ENCODE peak calls at places on chromosome 20, in eight cellular contexts. T is activated naive CD8-positive, alpha-beta T cell treated with anti-CD3 and anti-CD28 coated beads, Interleukin-2, amount 50 U/mL, for 24 hours; J is mesothelial cell of epicardium; Z is foreskin keratinocyte; G is aorta; F is effector memory CD4-positive, alpha-beta T cell; Q is LoVo; O is B cell. D is an unnamed sample.

GRCh38 chr20:36341331-36342020 is 35.3 kb downstream of the DLGAP4 start:
- DNase-seq in J (no peak), F (no peak), Q (no peak), O (no peak), Z (no peak), G (peak; percentile 11), T (no peak), D (no peak)

GRCh38 chr20:8060977-8061376 is 41.4 kb upstream of the TMX4 start:
- DNase-seq in Z (no peak), T (no peak), J (no peak), G (no peak), F (no peak), O (no peak), Q (no peak), D (no peak)

GRCh38 chr20:19067986-19068385 is 144.5 kb upstream of the SLC24A3 start:
- DNase-seq in F (no peak), Q (no peak), O (no peak), J (no peak), Z (no peak), T (no peak), G (no peak), D (no peak)

GRCh38 chr20:50434653-50435396 is 75.4 kb upstream of the PTPN1 start:
- DNase-seq in Z (peak; percentile 76), G (no peak), F (no peak), T (no peak), O (no peak), J (no peak), Q (no peak), D (no peak)

GRCh38 chr20:36573103-36573797 is at the start of gene TGIF2:
- DNase-seq in F (peak; percentile 87), O (peak; percentile 92), T (peak; percentile 90), J (peak; percentile 94), G (peak; percentile 88), Q (peak; percentile 81), Z (peak; percentile 27), D (peak; percentile 80)

GRCh38 chr20:64011366-64011779 is 24.6 kb upstream of the C20orf204 start:
- DNase-seq in Q (no peak), T (no peak), J (no peak), Z (no peak), F (no peak), G (no peak), O (no peak), D (no peak)

GRCh38 chr20:16368645-16369292 is 204.5 kb downstream of the KIF16B start:
- DNase-seq in Q (no peak), G (no peak), J (no peak), T (no peak), F (no peak), Z (no peak), O (no peak), D (no peak)

GRCh38 chr20:52312131-52312729 is 120.7 kb upstream of the ZFP64 start:
- DNase-seq in J (no peak), Z (peak; percentile 12), G (no peak), F (no peak), O (peak; percentile 52), T (peak; percentile 45), Q (peak; percentile 49), D (no peak)

GRCh38 chr20:36891211-36891610 is 15.3 kb downstream of the TLDC2 start:
- DNase-seq in T (no peak), J (no peak), O (no peak), F (no peak), Z (no peak), G (no peak), Q (no peak), D (no peak)

GRCh38 chr20:37298190-37298939 is 8.9 kb downstream of the MANBAL start:
- DNase-seq in J (no peak), O (no peak), G (peak; percentile 57), F (no peak), Q (no peak), T (no peak), Z (peak; percentile 56), D (no peak)

GRCh38 chr20:60993647-60994046 is 258.4 kb upstream of the CDH4 start:
- DNase-seq in J (no peak), F (no peak), T (no peak), G (no peak), O (no peak), Q (no peak), Z (no peak), D (no peak)

GRCh38 chr20:59804347-59804746 is 129.1 kb downstream of the SYCP2 start:
- DNase-seq in J (no peak), G (no peak), O (no peak), Q (no peak), Z (no peak), F (no peak), T (no peak), D (no peak)

GRCh38 chr20:17859616-17860232 is 108.9 kb downstream of the SNX5 start:
- DNase-seq in Z (no peak), O (no peak), T (peak; percentile 37), Q (no peak), F (no peak), G (peak; percentile 38), J (no peak), D (no peak)

GRCh38 chr20:44104807-44105517 is 82.0 kb downstream of the JPH2 start:
- DNase-seq in O (no peak), Q (peak; percentile 22), G (no peak), Z (peak; percentile 61), F (no peak), J (no peak), T (no peak), D (no peak)

GRCh38 chr20:54843891-54844290 is 368.5 kb downstream of the DOK5 start:
- DNase-seq in Z (no peak), F (no peak), G (no peak), T (no peak), Q (no peak), J (no peak), O (no peak), D (no peak)

GRCh38 chr20:10710995-10711775 is 37.4 kb upstream of the JAG1 start:
- DNase-seq in O (no peak), G (no peak), F (no peak), T (no peak), Q (peak; percentile 62), Z (no peak), J (no peak), D (no peak)

GRCh38 chr20:62651285-62652021 is 9.2 kb downstream of the SLCO4A1 start:
- DNase-seq in Q (peak; percentile 14), F (peak; percentile 72), T (peak; percentile 74), J (peak; percentile 53), Z (no peak), G (peak; percentile 76), O (peak; percentile 92), D (peak; percentile 95)

GRCh38 chr20:23052904-23053303 is 3.4 kb upstream of the THBD start:
- DNase-seq in Z (no peak), G (no peak), Q (no peak), J (no peak), O (no peak), F (no peak), T (no peak), D (no peak)

GRCh38 chr20:48761023-48761785 is 66.6 kb downstream of the PREX1 start:
- DNase-seq in F (peak; percentile 50), Q (no peak), T (no peak), G (no peak), O (peak; percentile 70), J (no peak), Z (no peak), D (no peak)

GRCh38 chr20:60749804-60750602 is 502.1 kb upstream of the CDH4 start:
- DNase-seq in G (no peak), O (no peak), T (no peak), Z (no peak), F (no peak), Q (no peak), J (no peak), D (no peak)

GRCh38 chr20:57165427-57166004 is 100.9 kb downstream of the BMP7 start:
- DNase-seq in G (no peak), T (no peak), Z (no peak), Q (no peak), J (no peak), O (no peak), F (no peak), D (no peak)

GRCh38 chr20:48910360-48910781 is 11.1 kb upstream of the ARFGEF2 start:
- DNase-seq in O (no peak), J (no peak), G (no peak), F (no peak), Z (no peak), T (no peak), Q (no peak), D (peak; percentile 9)

GRCh38 chr20:11302436-11302835 is 615.3 kb upstream of the BTBD3 start:
- DNase-seq in G (no peak), J (no peak), Q (no peak), Z (peak; percentile 76), O (no peak), T (no peak), F (no peak), D (no peak)

GRCh38 chr20:59825944-59826759 is 107.3 kb downstream of the SYCP2 start:
- DNase-seq in G (no peak), F (no peak), Q (peak; percentile 29), Z (peak; percentile 85), T (no peak), J (no peak), O (no peak), D (no peak)

D was measured in T-helper 1 cell.